ENCODE peak calls at places on chromosome 16, in seven cellular contexts. L, W, I, O, U, E and G are unnamed samples.

GRCh38 chr16:27704252-27704651 is 154.3 kb downstream of the KATNIP start:
- DNase-seq in L (no peak), W (no peak), I (no peak), O (no peak), U (no peak), E (no peak), G (no peak)

GRCh38 chr16:86455116-86455515 is 55.2 kb upstream of the FOXF1 start:
- DNase-seq in L (no peak), W (no peak), I (no peak), O (no peak), U (no peak), E (no peak), G (no peak)

GRCh38 chr16:51982715-51983680 is 563.9 kb downstream of the TOX3 start:
- DNase-seq in L (no peak), W (peak; percentile 33), I (peak; percentile 67), O (no peak), U (peak; percentile 48), E (peak; percentile 21), G (peak; percentile 30)

GRCh38 chr16:24950275-24950674 is 64.9 kb downstream of the ARHGAP17 start:
- DNase-seq in L (no peak), W (no peak), I (no peak), O (no peak), U (no peak), E (no peak), G (no peak)

GRCh38 chr16:84379008-84379730 is 10.8 kb downstream of the ATP2C2 start:
- DNase-seq in L (no peak), W (no peak), I (no peak), O (no peak), U (no peak), E (no peak), G (no peak)

GRCh38 chr16:8866118-8866883 is 2.5 kb downstream of the CARHSP1 start:
- DNase-seq in L (no peak), W (no peak), I (peak; percentile 88), O (peak; percentile 87), U (peak; percentile 67), E (peak; percentile 35), G (no peak)

GRCh38 chr16:51391798-51392511 is 240.9 kb upstream of the SALL1 start:
- DNase-seq in L (no peak), W (no peak), I (no peak), O (peak; percentile 59), U (no peak), E (no peak), G (no peak)

GRCh38 chr16:12617401-12617819 is 186.3 kb downstream of the CPPED1 start:
- DNase-seq in L (no peak), W (no peak), I (no peak), O (no peak), U (no peak), E (no peak), G (no peak)

GRCh38 chr16:11161974-11162373 is 94.0 kb downstream of the SOCS1 start:
- DNase-seq in L (no peak), W (no peak), I (no peak), O (no peak), U (no peak), E (no peak), G (no peak)

GRCh38 chr16:76518791-76519190 is 241.6 kb downstream of the CNTNAP4 start:
- DNase-seq in L (no peak), W (no peak), I (no peak), O (no peak), U (no peak), E (no peak), G (no peak)

GRCh38 chr16:53056528-53056881 is 1.7 kb downstream of the CHD9 start:
- DNase-seq in L (no peak), W (no peak), I (peak; percentile 72), O (no peak), U (no peak), E (peak; percentile 28), G (no peak)

GRCh38 chr16:84514874-84515835 is 10.7 kb upstream of the MEAK7 start:
- DNase-seq in L (peak; percentile 96), W (no peak), I (peak; percentile 85), O (no peak), U (no peak), E (no peak), G (no peak)

GRCh38 chr16:10950393-10950792 is 6.0 kb downstream of the CLEC16A start:
- DNase-seq in L (no peak), W (no peak), I (no peak), O (no peak), U (no peak), E (no peak), G (no peak)

GRCh38 chr16:11669380-11670146 is 1.3 kb downstream of the SNN start:
- DNase-seq in L (peak; percentile 33), W (no peak), I (no peak), O (no peak), U (no peak), E (no peak), G (no peak)

GRCh38 chr16:66250686-66251405 is 115.6 kb upstream of the CDH5 start:
- DNase-seq in L (no peak), W (no peak), I (no peak), O (no peak), U (peak; percentile 63), E (no peak), G (no peak)

GRCh38 chr16:85350973-85351372 is 238.7 kb upstream of the CIBAR2 start:
- DNase-seq in L (no peak), W (peak; percentile 97), I (no peak), O (no peak), U (peak; percentile 88), E (no peak), G (peak; percentile 86)

GRCh38 chr16:73040136-73040535 is 7.8 kb downstream of the ZFHX3 start:
- DNase-seq in L (no peak), W (no peak), I (no peak), O (no peak), U (no peak), E (no peak), G (no peak)
- TF ChIP-seq JUND in L (no peak), W (no peak), I (no peak), O (no peak), U (no peak), E (no peak), G (no peak)

GRCh38 chr16:87586201-87586782 is 16.0 kb upstream of the JPH3 start:
- DNase-seq in L (no peak), W (no peak), I (no peak), O (no peak), U (no peak), E (no peak), G (no peak)
- TF ChIP-seq JUND in L (no peak), W (no peak), I (no peak), O (no peak), U (no peak), E (no peak), G (no peak)

DNA sequence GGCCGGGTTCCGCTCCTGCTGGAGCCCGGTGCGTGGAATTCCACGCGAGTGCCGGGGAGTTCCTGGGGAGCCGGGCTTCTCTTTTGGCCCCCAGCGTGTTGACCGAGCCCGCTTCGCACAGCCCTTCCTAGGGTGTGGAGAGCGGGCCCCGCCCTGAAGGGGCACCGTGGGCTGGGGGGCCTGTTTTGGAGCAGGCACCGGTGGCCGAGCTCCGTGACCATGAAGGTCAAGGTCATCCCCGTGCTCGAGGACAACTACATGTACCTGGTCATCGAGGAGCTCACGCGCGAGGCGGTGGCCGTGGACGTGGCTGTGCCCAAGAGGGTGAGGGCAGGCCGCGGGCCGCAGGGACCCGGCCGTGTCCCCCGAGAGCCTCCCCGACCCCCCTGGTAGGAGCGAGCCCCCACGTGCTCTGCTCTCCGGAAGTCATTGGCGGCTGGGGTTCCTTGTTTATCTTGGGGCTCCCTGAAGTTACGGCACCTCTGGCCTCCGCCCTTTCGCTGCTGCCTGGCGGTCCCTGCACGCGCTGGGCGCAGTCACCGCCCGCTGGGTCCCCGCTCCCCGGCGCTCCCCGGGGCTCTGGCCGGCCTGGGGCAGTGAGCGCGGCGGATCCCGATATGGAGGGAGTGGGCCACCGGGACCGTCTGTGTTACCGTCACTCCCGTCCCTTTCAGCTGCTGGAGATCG is 528 bp downstream of the HAGHL start:
- DNase-seq in L (no peak), W (no peak), I (no peak), O (no peak), U (peak; percentile 64), E (peak; percentile 35), G (no peak)
- TF ChIP-seq JUND in L (no peak), W (no peak), I (no peak), O (no peak), U (no peak), E (no peak), G (no peak)

DNA sequence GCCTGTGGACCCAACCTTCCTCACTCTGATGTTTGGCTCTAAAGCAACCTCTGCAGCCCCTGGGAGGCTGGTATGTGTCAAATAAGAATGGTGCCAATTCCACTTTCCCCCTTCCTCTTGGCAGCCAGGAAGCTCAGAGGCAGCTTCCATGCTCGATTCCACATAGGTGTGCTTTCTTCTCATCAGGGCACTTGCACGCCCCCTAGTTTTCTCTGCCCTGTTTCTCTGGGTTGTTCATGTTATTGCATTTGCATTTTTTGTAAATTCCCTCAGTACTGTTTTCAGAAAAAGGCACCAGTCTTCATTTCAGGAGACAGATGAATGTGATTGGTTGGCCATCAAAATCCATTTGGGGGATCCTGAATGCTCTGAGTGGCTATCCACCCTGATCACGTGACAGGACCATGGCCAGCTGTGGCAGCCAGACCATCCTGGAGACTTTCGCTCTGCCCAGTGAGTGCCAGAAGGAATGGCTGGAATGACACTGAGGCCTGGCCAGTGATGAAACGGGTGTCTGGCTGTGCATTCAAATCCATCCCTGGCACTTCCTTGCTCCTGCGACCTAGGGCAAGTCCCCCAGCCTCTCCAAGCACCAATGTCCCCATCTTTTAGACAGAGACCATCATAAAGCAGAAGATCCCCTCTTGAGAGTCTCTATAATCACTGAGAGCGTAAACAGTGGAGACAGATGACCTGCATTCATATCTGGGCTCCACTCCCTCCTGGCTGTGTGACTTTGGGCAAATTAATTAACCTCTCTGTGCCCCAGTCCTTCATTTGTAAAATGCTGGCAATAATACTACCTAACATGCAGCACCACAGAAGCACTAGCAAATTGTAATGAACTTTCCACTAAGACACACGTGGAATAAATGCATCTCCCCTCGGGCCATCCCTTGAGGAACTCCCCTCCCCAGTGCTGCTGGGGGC is 56.4 kb downstream of the CNGB1 start:
- DNase-seq in L (no peak), W (no peak), I (no peak), O (no peak), U (no peak), E (no peak), G (no peak)
- TF ChIP-seq JUND in L (no peak), W (no peak), I (no peak), O (no peak), U (no peak), E (no peak), G (no peak)

GRCh38 chr16:529012-529575 is 1.6 kb downstream of the CAPN15 start:
- DNase-seq in L (no peak), W (no peak), I (no peak), O (no peak), U (no peak), E (no peak), G (no peak)
- TF ChIP-seq JUND in L (no peak), W (no peak), I (no peak), O (no peak), U (no peak), E (no peak), G (no peak)